ENCODE peak calls at places on chromosome 17, in four cellular contexts. U, E, Y and D are unnamed samples.

GRCh38 chr17:32875904-32876413 is 965 bp downstream of the MYO1D start:
- DNase-seq in Y (no peak), E (no peak), U (no peak), D (no peak)

GRCh38 chr17:29495011-29495410 is 71.8 kb downstream of the ABHD15 start:
- DNase-seq in E (no peak), U (no peak), Y (no peak), D (no peak)

GRCh38 chr17:67571478-67571877 is 146.3 kb upstream of the NOL11 start:
- DNase-seq in E (no peak), Y (no peak), U (no peak), D (no peak)

GRCh38 chr17:8079291-8080207 is 8.0 kb downstream of the ALOX12B start:
- DNase-seq in Y (peak), E (peak), U (peak), D (peak)

GRCh38 chr17:77225246-77225645 is 84.5 kb downstream of the SEC14L1 start:
- DNase-seq in U (no peak), Y (no peak), E (no peak), D (no peak)

GRCh38 chr17:66190738-66191606 is 961 bp downstream of the CEP112 start:
- DNase-seq in E (no peak), U (no peak), Y (no peak), D (no peak)

GRCh38 chr17:58329035-58329807 is 626 bp upstream of the TSPOAP1 start:
- DNase-seq in U (no peak), E (peak), Y (peak), D (no peak)

GRCh38 chr17:65537845-65538678 is 23.4 kb downstream of the AXIN2 start:
- DNase-seq in U (no peak), E (peak), Y (no peak), D (no peak)

GRCh38 chr17:73155410-73156165 is 9.2 kb upstream of the SSTR2 start:
- DNase-seq in Y (no peak), U (no peak), E (no peak), D (no peak)

GRCh38 chr17:9230346-9230745 is 209.0 kb downstream of the NTN1 start:
- DNase-seq in E (no peak), Y (no peak), U (no peak), D (no peak)

GRCh38 chr17:28684963-28685362 is 23.0 kb downstream of the SUPT6H start:
- DNase-seq in Y (peak), U (no peak), E (no peak), D (peak)

GRCh38 chr17:78706271-78706915 is 75.7 kb downstream of the CYTH1 start:
- DNase-seq in Y (peak), E (no peak), U (no peak), D (no peak)

GRCh38 chr17:75087558-75088453 is at the start of gene SLC16A5:
- DNase-seq in Y (peak), U (peak), E (peak), D (peak)
- TF ChIP-seq POLR2A in Y (peak), U (peak), E (no peak), D (peak)

DNA sequence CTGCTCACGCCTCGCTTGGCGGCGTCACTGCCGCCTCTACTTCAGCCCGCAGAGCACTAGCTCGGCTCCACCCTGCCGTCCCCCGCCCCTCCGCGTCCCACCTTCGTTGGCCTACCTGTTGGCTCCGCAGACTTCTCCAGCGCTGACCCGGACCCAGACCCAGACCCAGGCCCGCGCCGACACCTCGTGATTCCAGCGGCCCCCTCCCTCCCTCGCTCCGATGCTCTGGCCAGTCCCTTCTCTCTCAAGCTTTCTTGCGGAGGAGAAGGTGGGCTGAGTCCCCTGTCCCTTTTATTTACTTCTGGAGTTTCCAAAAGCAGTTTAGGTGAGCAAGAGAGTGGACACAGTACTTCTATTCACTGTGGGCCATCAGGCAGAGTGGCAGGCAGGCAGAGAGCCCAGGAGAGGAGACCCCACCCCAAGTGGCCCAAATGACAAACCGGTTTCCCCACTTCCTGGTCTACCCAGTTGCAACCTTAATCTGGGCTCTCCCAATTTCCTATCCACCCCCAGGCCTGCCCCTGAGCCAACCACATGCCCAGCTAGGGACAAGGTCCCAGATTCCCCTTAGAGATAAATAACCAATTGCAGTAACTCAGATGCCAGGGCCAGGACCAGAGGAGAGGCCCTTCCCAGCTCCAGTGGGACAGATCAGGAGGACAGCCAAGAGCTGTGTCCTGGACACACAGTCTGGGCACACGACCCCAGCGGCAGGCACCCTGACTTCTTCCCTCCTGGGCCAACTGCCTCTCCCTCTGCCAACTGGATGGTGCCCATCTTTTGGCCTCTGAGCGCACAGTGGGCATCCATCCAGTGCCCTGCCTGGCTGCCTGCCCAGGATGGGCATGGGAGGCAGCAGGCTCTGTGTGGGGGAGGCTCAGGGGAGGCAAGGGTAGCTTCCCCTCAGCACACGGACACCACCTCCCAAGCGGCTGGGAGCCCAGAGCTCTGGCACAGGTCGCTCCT is 1.2 kb upstream of the SRCIN1 start:
- DNase-seq in E (peak), U (no peak), Y (no peak), D (no peak)
- H3K4me3 ChIP-seq in E (peak), U (peak), Y (no peak), D (peak)

DNA sequence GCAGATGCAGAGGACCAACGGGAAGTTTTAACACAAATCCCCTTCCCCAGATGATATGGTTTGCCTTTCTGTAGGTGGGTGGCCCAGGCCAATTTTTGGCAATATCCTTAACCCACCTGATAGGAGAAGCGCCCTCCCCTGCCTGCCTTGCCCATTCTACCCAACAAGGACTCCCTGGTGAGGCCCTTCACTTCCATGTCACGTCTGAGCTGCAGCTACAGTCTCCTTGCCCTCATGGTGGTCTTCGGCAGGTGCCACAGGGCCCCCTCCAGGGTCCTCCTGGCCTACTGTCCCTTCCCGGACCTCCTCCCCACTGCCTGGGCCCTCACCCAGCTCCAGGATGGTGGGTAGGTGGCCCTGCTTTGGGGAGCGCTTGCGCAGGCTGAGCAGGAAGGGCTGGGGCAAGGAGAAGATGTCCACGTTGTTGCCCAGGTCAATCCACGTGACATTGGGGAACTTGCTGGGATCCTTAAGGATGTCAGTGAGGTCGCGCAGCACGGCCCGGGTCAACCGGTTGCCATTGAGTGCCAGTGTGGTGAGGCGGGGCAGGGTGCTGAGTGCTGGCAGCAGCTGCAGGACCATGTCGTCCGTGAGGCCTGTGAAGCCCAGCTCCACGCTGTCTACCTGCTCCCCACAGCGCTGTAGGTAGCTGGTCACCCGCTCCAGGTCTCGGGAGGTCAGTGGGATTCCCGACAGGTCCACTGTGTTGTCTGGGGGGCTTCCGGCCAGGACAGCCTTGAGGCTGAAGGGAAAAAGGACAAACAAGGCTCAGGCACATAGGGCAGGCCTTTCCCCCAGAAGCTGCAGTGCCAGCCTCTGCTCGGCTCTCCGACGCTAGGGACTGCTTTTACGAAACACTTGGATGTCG is 28.3 kb downstream of the TRPV2 start:
- DNase-seq in Y (no peak), U (no peak), E (no peak), D (no peak)
- TF ChIP-seq POLR2A in Y (no peak), U (no peak), E (no peak), D (no peak)

GRCh38 chr17:81808778-81809555 is 5.0 kb downstream of the GCGR start:
- DNase-seq in Y (no peak), U (no peak), E (no peak), D (no peak)
- H3K4me3 ChIP-seq in Y (no peak), U (no peak), E (no peak), D (no peak)

GRCh38 chr17:81683584-81684441 is at the start of the genes ARL16 and HGS:
- DNase-seq in E (peak), Y (peak), U (peak), D (peak)
- TF ChIP-seq POLR2A in E (no peak), Y (peak), U (peak), D (peak)